ENCODE peak calls at places on chromosome 19, in ten cellular contexts. B is GM23338, S is mucosa of descending colon, Q is osteocyte, R is fibroblast of mammary gland, Z is astrocyte of the spinal cord, M is WERI-Rb-1, G is right lobe of liver, N is progenitor cell of endocrine pancreas, J is PC-9. Y is an unnamed sample.

GRCh38 chr19:47882890-47883289 is 3.2 kb downstream of the SULT2A1 start:
- DNase-seq in G (peak), B (no peak), M (no peak), S (no peak), Q (no peak), R (no peak), Z (no peak), J (no peak), N (no peak), Y (no peak)

GRCh38 chr19:48926909-48927308 is 6.6 kb upstream of the DHDH start:
- DNase-seq in M (no peak), N (no peak), Q (no peak), J (peak), B (no peak), Z (peak), G (no peak), S (no peak), R (peak), Y (no peak)

GRCh38 chr19:52397310-52398090 is at the start of gene ZNF528:
- DNase-seq in Z (peak), R (peak), S (peak), N (peak), J (peak), G (peak), B (peak), M (peak), Q (no peak), Y (no peak)

GRCh38 chr19:31054430-31054829 is 294.8 kb downstream of the TSHZ3 start:
- DNase-seq in B (peak), J (no peak), Z (peak), R (peak), G (no peak), Q (peak), N (peak), M (peak), S (peak), Y (no peak)

GRCh38 chr19:19276386-19276785 is 3.3 kb upstream of the TM6SF2 start:
- DNase-seq in S (no peak), M (no peak), R (no peak), Z (peak), Q (no peak), B (no peak), G (no peak), N (no peak), J (no peak), Y (no peak)

GRCh38 chr19:41991025-41991424 is 3.0 kb downstream of the ATP1A3 start:
- DNase-seq in Q (no peak), M (peak), N (no peak), J (no peak), R (no peak), G (no peak), B (no peak), Z (no peak), S (no peak), Y (no peak)

GRCh38 chr19:39676004-39676403 is 20.3 kb downstream of the LGALS16 start:
- DNase-seq in M (no peak), G (no peak), B (no peak), N (no peak), Z (no peak), S (no peak), R (peak), Q (no peak), J (no peak), Y (no peak)

GRCh38 chr19:4172861-4173473 is 9.4 kb downstream of the SIRT6 start:
- DNase-seq in R (no peak), S (peak), J (no peak), G (peak), B (peak), N (peak), Q (peak), Z (peak), M (peak), Y (peak)

GRCh38 chr19:2557093-2557440 is 81.1 kb downstream of the GADD45B start:
- DNase-seq in R (no peak), Q (no peak), G (no peak), J (no peak), M (no peak), S (peak), N (no peak), B (no peak), Z (no peak), Y (no peak)

GRCh38 chr19:1161716-1162115 is 12.4 kb downstream of the SBNO2 start:
- DNase-seq in R (no peak), B (no peak), Q (no peak), S (no peak), J (peak), Z (no peak), G (no peak), N (no peak), M (peak), Y (no peak)

GRCh38 chr19:53865918-53866696 is 1.6 kb upstream of the MYADM start:
- DNase-seq in J (peak), N (no peak), S (peak), R (peak), B (peak), Q (peak), M (peak), G (peak), Z (peak), Y (peak)

GRCh38 chr19:7888145-7888825 is at the start of gene LRRC8E:
- DNase-seq in G (peak), R (peak), N (peak), M (no peak), J (peak), B (peak), Z (peak), S (peak), Q (no peak), Y (peak)

GRCh38 chr19:5154799-5155426 is 185.7 kb downstream of the PTPRS start:
- DNase-seq in S (no peak), R (no peak), M (no peak), Q (no peak), N (no peak), B (no peak), G (no peak), J (no peak), Z (no peak), Y (no peak)

GRCh38 chr19:48461982-48462655 is 6.7 kb downstream of the KCNJ14 start:
- DNase-seq in B (peak), S (no peak), N (no peak), M (peak), Z (no peak), J (no peak), R (no peak), Q (no peak), G (no peak), Y (no peak)

GRCh38 chr19:38506723-38507550 is 73.4 kb downstream of the RYR1 start:
- DNase-seq in Q (no peak), N (peak), S (peak), J (peak), R (peak), G (peak), Z (peak), B (peak), M (peak), Y (peak)

GRCh38 chr19:1239796-1240737 is 1.5 kb upstream of the ATP5F1D start:
- DNase-seq in J (peak), Z (peak), G (peak), B (peak), Q (peak), S (peak), N (peak), M (peak), R (peak), Y (peak)

GRCh38 chr19:29271341-29271740 is 58.4 kb upstream of the UQCRFS1 start:
- DNase-seq in G (no peak), J (no peak), Z (no peak), Q (peak), S (no peak), R (no peak), B (no peak), M (no peak), N (no peak), Y (no peak)

GRCh38 chr19:15199652-15200574 is 882 bp downstream of the NOTCH3 start:
- DNase-seq in G (no peak), B (peak), M (peak), Z (no peak), Q (no peak), J (no peak), S (no peak), R (no peak), N (peak), Y (peak)

GRCh38 chr19:2922987-2923386 is 21.8 kb downstream of the ZNF77 start:
- DNase-seq in B (peak), N (no peak), G (no peak), S (no peak), J (no peak), R (no peak), M (no peak), Q (no peak), Z (no peak), Y (no peak)

GRCh38 chr19:5154129-5154798 is 185.4 kb downstream of the KDM4B start:
- DNase-seq in Q (no peak), G (peak), B (peak), S (peak), R (peak), N (peak), M (peak), Z (no peak), J (no peak), Y (peak)

DNA sequence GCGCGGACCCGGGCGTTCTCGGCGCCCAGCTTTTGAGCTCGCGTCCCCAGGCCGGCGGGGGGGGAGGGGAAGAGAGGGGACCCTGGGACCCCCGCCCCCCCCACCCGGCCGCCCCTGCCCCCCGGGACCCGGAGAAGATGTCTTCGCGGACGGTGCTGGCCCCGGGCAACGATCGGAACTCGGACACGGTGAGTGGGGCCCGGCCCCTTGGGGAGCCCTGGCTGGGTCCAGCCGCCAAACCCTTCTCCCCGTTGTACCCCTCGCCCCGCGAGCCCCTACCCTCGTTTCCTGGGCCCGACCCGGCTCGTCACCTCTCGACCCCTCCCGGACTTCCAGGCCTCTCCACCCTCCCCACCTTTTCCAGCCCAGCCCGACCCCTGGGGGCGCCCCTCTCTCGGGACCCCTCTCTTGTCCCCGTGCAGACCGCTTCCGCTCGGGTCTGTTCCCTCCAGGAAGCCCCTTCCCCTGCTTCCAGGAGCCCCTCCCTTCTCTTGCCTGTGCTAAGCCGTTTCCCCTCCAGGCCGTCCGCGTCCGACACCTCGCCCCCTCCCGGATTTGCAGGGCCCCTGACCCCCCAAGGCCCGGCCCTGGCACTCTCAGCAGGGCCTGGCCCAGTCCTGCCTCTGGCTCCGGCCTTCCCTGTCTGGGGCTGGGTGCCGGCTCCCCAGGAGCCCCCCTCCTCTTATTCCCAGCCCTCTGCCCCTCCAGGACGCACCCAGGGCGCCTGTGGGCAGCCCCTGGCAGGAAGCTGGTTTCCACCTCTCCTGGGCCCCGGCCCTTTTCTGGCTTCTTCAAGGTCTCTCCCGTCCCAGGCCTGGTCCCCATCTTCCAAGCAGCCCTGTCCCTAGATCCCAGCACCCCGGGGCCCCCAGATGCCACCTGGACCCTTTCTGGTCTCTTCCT is 632 bp downstream of the MARK4 start:
- DNase-seq in Z (peak), S (peak), N (peak), M (peak), J (no peak), Q (no peak), B (peak), R (no peak), G (no peak), Y (peak)
- TF ChIP-seq CTCF in Z (no peak), S (no peak), N (no peak), M (no peak), J (no peak), Q (no peak), B (no peak), R (no peak), G (no peak), Y (no peak)

GRCh38 chr19:33508431-33508830 is 13.2 kb downstream of the PEPD start:
- DNase-seq in S (no peak), R (no peak), N (no peak), M (no peak), Q (no peak), G (no peak), J (no peak), B (no peak), Z (no peak), Y (no peak)
- TF ChIP-seq CTCF in S (no peak), R (no peak), N (no peak), M (no peak), Q (no peak), G (no peak), J (no peak), B (no peak), Z (no peak), Y (no peak)

GRCh38 chr19:44890366-44891015 is 563 bp upstream of the TOMM40 start:
- DNase-seq in J (peak), N (peak), G (no peak), Q (peak), B (peak), R (peak), M (peak), Z (peak), S (no peak), Y (peak)
- TF ChIP-seq CTCF in J (no peak), N (no peak), G (no peak), Q (no peak), B (no peak), R (no peak), M (no peak), Z (no peak), S (no peak), Y (no peak)

GRCh38 chr19:50833802-50834167 is 411 bp upstream of the KLK15 start:
- DNase-seq in M (no peak), R (no peak), Q (no peak), B (no peak), Z (no peak), S (no peak), N (no peak), J (no peak), G (no peak), Y (no peak)

GRCh38 chr19:50835103-50835784 is 1.9 kb upstream of the KLK15 start:
- DNase-seq in S (peak), B (peak), Q (no peak), G (no peak), M (no peak), N (no peak), J (no peak), Z (no peak), R (no peak), Y (no peak)

GRCh38 chr19:50837300-50837699 is 3.9 kb upstream of the KLK15 start:
- DNase-seq in R (no peak), B (no peak), M (no peak), Q (no peak), S (peak), G (no peak), Z (no peak), J (no peak), N (no peak), Y (no peak)

GRCh38 chr19:50836543-50837195 is 3.3 kb upstream of the KLK15 start:
- DNase-seq in G (no peak), R (no peak), M (no peak), Q (no peak), B (peak), J (no peak), N (no peak), Z (no peak), S (peak), Y (no peak)

GRCh38 chr19:50835785-50836542 is 2.6 kb upstream of the KLK15 start:
- DNase-seq in Z (peak), B (peak), S (peak), G (peak), Q (peak), N (peak), R (peak), M (peak), J (peak), Y (peak)
- TF ChIP-seq CTCF in Z (no peak), B (peak), S (no peak), G (no peak), Q (no peak), N (peak), R (no peak), M (no peak), J (no peak), Y (no peak)

Y was measured in neural crest cell.